ENCODE peak calls at places on chromosomes 16 and 17, in seven cellular contexts. G is heart left ventricle, D is suprapubic skin, K is AG09309, F is fibroblast of lung, A is AG04449, H is IMR-90. U is an unnamed sample.

GRCh38 chr17:5619088-5619740 is 34.9 kb upstream of the NLRP1 start:
- DNase-seq in G (no peak), D (no peak), K (no peak), F (no peak), A (no peak), H (no peak), U (no peak)

GRCh38 chr16:3553138-3553923 is 23.9 kb downstream of the NLRC3 start:
- DNase-seq in G (no peak), D (no peak), K (no peak), F (no peak), A (no peak), H (peak; percentile 4), U (no peak)

GRCh38 chr16:68665501-68665900 is 20.4 kb downstream of the CDH3 start:
- DNase-seq in G (no peak), D (no peak), K (no peak), F (no peak), A (no peak), H (no peak), U (no peak)

GRCh38 chr16:55478827-55479559 is at the start of gene MMP2:
- DNase-seq in G (peak; percentile 78), D (peak; percentile 91), K (no peak), F (peak; percentile 87), A (no peak), H (peak; percentile 79), U (peak; percentile 49)

GRCh38 chr16:53111078-53111776 is 56.4 kb downstream of the CHD9 start:
- DNase-seq in G (no peak), D (no peak), K (no peak), F (peak; percentile 60), A (no peak), H (peak; percentile 60), U (no peak)

GRCh38 chr17:83080641-83081560 is 1.5 kb downstream of the METRNL start:
- DNase-seq in G (no peak), D (no peak), K (no peak), F (peak; percentile 22), A (no peak), H (peak; percentile 24), U (no peak)

GRCh38 chr16:5763176-5763575 is 665.6 kb upstream of the EEF2KMT start:
- DNase-seq in G (no peak), D (no peak), K (no peak), F (no peak), A (no peak), H (no peak), U (no peak)

GRCh38 chr16:19005561-19006445 is 22.1 kb downstream of the TMC7 start:
- DNase-seq in G (peak; percentile 37), D (no peak), K (no peak), F (peak; percentile 6), A (no peak), H (peak; percentile 27), U (no peak)

GRCh38 chr17:44878627-44879221 is 20.5 kb downstream of the EFTUD2 start:
- DNase-seq in G (no peak), D (no peak), K (no peak), F (peak; percentile 53), A (no peak), H (peak; percentile 38), U (no peak)

GRCh38 chr16:595094-595528 is 5.2 kb downstream of the RAB40C start:
- DNase-seq in G (no peak), D (no peak), K (no peak), F (no peak), A (no peak), H (no peak), U (no peak)

GRCh38 chr17:51059781-51060180 is 60.9 kb downstream of the SPAG9 start:
- DNase-seq in G (no peak), D (no peak), K (no peak), F (peak; percentile 18), A (no peak), H (peak; percentile 70), U (no peak)

GRCh38 chr17:74123350-74123749 is 80.1 kb upstream of the RPL38 start:
- DNase-seq in G (no peak), D (no peak), K (peak; percentile 7), F (no peak), A (peak; percentile 36), H (no peak), U (no peak)

GRCh38 chr16:29702307-29702706 is 23.3 kb downstream of the QPRT start:
- DNase-seq in G (no peak), D (no peak), K (no peak), F (no peak), A (no peak), H (no peak), U (no peak)

GRCh38 chr17:57971572-57971971 is 16.4 kb upstream of the CUEDC1 start:
- DNase-seq in G (no peak), D (no peak), K (no peak), F (no peak), A (no peak), H (no peak), U (no peak)

GRCh38 chr17:73560661-73561060 is 83.6 kb downstream of the SDK2 start:
- DNase-seq in G (no peak), D (no peak), K (no peak), F (no peak), A (no peak), H (no peak), U (no peak)

GRCh38 chr17:43176119-43176570 is 5.1 kb downstream of the NBR1 start:
- DNase-seq in G (no peak), D (no peak), K (no peak), F (no peak), A (no peak), H (no peak), U (no peak)

GRCh38 chr17:63446218-63446980 is at the start of gene CYB561:
- DNase-seq in G (peak; percentile 79), D (peak; percentile 92), K (no peak), F (peak; percentile 59), A (no peak), H (peak; percentile 29), U (no peak)

GRCh38 chr16:31094424-31095120 is at the start of gene VKORC1:
- DNase-seq in G (peak; percentile 95), D (peak; percentile 97), K (peak; percentile 89), F (peak; percentile 97), A (peak; percentile 78), H (peak; percentile 97), U (peak; percentile 96)

GRCh38 chr16:31092330-31092729 is 2.3 kb downstream of the VKORC1 start:
- DNase-seq in G (no peak), D (no peak), K (peak; percentile 42), F (no peak), A (no peak), H (peak; percentile 55), U (no peak)

GRCh38 chr16:31090540-31090939 is 1.8 kb upstream of the PRSS53 start:
- DNase-seq in G (no peak), D (no peak), K (no peak), F (no peak), A (no peak), H (peak; percentile 65), U (peak; percentile 20)

GRCh38 chr16:31094088-31094423 is 541 bp downstream of the VKORC1 start:
- DNase-seq in G (no peak), D (no peak), K (no peak), F (no peak), A (no peak), H (no peak), U (no peak)

GRCh38 chr16:31093132-31093703 is 1.4 kb downstream of the VKORC1 start:
- DNase-seq in G (no peak), D (no peak), K (no peak), F (no peak), A (no peak), H (peak; percentile 38), U (no peak)
- H3K4me3 ChIP-seq in G (peak overlapping the region; percentile 77), D (peak overlapping the region; percentile 87), K (peak overlapping the region; percentile 97), F (peak overlapping the region; percentile 99), A (peak overlapping the region; percentile 95), H (peak overlapping the region; percentile 91), U (peak overlapping the region; percentile 90)

GRCh38 chr17:52754838-52755237 is 596.3 kb upstream of the CA10 start:
- DNase-seq in G (no peak), D (no peak), K (no peak), F (no peak), A (no peak), H (no peak), U (no peak)
- TF ChIP-seq CTCF in G (no peak), D (no peak), K (no peak), F (no peak), A (no peak), H (no peak), U (no peak)

DNA sequence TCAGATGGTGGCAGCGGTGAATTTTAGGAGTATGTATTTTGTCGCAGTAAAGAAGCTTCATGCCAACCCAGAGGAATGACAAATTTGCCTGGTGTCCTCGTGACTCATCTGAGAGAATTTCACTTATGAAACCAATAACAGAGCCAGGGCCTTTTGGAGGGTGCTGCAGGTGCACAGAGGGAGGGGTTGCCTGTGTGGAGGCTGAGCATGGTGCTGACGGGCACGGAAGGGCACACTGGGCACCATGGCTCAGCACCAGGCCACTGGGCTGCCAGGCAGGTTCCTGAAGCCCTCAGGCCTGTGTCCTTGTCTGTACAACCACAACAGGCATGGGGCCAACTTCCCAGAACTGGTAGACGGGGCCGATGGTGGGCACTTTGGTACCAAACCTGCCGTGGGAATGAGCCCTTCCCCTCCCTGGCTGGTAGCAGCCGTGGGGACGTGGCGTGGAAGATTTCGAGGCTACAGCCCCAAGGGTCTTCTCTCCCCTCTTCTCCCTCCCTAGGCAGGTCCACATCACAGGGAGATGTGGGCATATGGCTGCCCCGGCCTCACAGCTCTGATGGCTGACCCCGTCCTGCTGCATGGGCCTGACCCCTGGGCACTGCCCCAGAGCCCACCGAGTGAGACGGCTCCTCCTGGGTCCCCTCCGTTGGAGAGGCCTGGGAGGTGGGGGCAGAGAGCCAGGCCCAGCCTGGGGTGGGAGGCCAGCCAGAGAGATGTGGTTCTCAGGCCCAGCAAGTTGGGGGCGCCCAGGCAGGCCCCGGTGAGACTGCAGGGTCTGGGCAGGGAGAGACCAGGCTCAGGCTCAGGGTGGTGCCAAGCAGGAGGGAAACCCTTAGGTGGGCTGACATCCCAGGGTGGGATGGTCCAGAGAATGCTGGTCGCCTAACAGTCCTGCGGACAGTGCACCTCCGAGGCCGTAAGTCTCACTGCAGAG is 30.2 kb upstream of the ZNF469 start:
- DNase-seq in G (no peak), D (no peak), K (no peak), F (no peak), A (no peak), H (no peak), U (no peak)
- H3K4me3 ChIP-seq in G (no peak overlapping the region), D (no peak overlapping the region), K (no peak overlapping the region), F (no peak overlapping the region), A (no peak overlapping the region), H (no peak overlapping the region), U (no peak overlapping the region)

DNA sequence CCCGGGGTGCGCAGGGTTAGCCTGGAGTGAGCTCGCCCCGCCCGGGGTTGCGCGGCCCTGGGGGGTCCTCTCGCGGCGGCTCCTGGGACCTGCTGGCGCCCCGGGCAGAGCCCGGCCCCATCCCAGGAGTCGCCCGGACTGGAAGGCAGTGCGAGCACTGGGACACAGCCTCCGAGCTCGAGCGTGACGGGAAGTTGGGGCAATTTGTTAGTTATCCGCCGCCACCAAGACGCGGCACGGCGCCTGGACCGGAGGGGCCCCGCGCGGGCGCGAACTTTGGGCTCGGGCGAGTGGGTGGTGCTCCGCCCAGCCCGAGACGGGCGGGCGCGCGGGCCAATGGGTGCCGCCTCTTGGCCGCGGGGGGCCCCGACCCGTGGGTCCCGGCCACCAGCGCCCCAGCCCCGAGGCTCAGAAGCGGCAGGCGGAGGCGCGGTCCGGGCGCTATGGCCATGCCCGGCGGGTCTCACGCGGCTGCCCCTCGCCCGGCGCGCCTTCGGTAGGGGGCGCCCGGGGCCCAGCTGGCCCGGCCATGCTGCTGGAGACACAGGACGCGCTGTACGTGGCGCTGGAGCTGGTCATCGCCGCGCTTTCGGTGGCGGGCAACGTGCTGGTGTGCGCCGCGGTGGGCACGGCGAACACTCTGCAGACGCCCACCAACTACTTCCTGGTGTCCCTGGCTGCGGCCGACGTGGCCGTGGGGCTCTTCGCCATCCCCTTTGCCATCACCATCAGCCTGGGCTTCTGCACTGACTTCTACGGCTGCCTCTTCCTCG is at the start of gene ADORA2B:
- DNase-seq in G (peak; percentile 67), D (no peak), K (no peak), F (peak; percentile 75), A (no peak), H (peak; percentile 71), U (no peak)
- TF ChIP-seq CTCF in G (peak; percentile 48), D (peak; percentile 52), K (peak; percentile 35), F (peak; percentile 24), A (peak; percentile 79), H (peak; percentile 70), U (peak; percentile 59)

U was measured in astrocyte of the cerebellum.